ENCODE peak calls at places on chromosomes 13 and 19, in five cellular contexts. One of them, this sample, is unnamed. For H3K4me1 and H3K9me3, the result is how much of the 10 kb centered on the place peaks cover.

GRCh38 chr13:28505543-28506135 is 10.7 kb upstream of the FLT1 start:
- DNase-seq in suprapubic skin: no peak
- DNase-seq in tibial artery: no peak
- DNase-seq in transverse colon: no peak
- DNase-seq in ascending aorta: no peak
- DNase-seq in this sample: no peak

GRCh38 chr19:46176116-46176860 is 28.2 kb downstream of the IGFL2 start:
- DNase-seq in suprapubic skin: no peak
- DNase-seq in tibial artery: no peak
- DNase-seq in transverse colon: no peak
- DNase-seq in ascending aorta: no peak
- DNase-seq in this sample: no peak

GRCh38 chr19:12841094-12841493 is 2.8 kb downstream of the MAST1 start:
- DNase-seq in suprapubic skin: no peak
- DNase-seq in tibial artery: no peak
- DNase-seq in transverse colon: no peak
- DNase-seq in ascending aorta: no peak
- DNase-seq in this sample: peak

GRCh38 chr19:52343548-52343947 is 7.5 kb downstream of the ZNF610 start:
- DNase-seq in suprapubic skin: no peak
- DNase-seq in tibial artery: peak
- DNase-seq in transverse colon: peak
- DNase-seq in ascending aorta: no peak
- DNase-seq in this sample: no peak

GRCh38 chr19:12126707-12127106 is 13.4 kb downstream of the ZNF20 start:
- DNase-seq in suprapubic skin: no peak
- DNase-seq in tibial artery: no peak
- DNase-seq in transverse colon: no peak
- DNase-seq in ascending aorta: no peak
- DNase-seq in this sample: peak

GRCh38 chr19:35977446-35978222 is 17.4 kb upstream of the SDHAF1 start:
- DNase-seq in suprapubic skin: no peak
- DNase-seq in tibial artery: no peak
- DNase-seq in transverse colon: no peak
- DNase-seq in ascending aorta: no peak
- DNase-seq in this sample: no peak

GRCh38 chr19:14432817-14433453 is at the start of gene PKN1:
- DNase-seq in suprapubic skin: no peak
- DNase-seq in tibial artery: no peak
- DNase-seq in transverse colon: peak
- DNase-seq in ascending aorta: no peak
- DNase-seq in this sample: peak

GRCh38 chr19:3396881-3397265 is 30.5 kb downstream of the NFIC start:
- DNase-seq in suprapubic skin: no peak
- DNase-seq in tibial artery: no peak
- DNase-seq in transverse colon: no peak
- DNase-seq in ascending aorta: no peak
- DNase-seq in this sample: no peak

GRCh38 chr19:11205939-11206570 is 8.7 kb upstream of the KANK2 start:
- DNase-seq in suprapubic skin: no peak
- DNase-seq in tibial artery: no peak
- DNase-seq in transverse colon: no peak
- DNase-seq in ascending aorta: no peak
- DNase-seq in this sample: no peak

GRCh38 chr13:110304256-110304655 is 2.7 kb downstream of the COL4A1 start:
- DNase-seq in suprapubic skin: peak
- DNase-seq in tibial artery: no peak
- DNase-seq in transverse colon: no peak
- DNase-seq in ascending aorta: no peak
- DNase-seq in this sample: no peak

GRCh38 chr13:47000166-47000565 is 103.3 kb upstream of the HTR2A start:
- DNase-seq in suprapubic skin: no peak
- DNase-seq in tibial artery: no peak
- DNase-seq in transverse colon: no peak
- DNase-seq in ascending aorta: no peak
- DNase-seq in this sample: no peak

GRCh38 chr19:48239582-48240141 is 16.1 kb downstream of the CARD8 start:
- DNase-seq in suprapubic skin: no peak
- DNase-seq in tibial artery: no peak
- DNase-seq in transverse colon: no peak
- DNase-seq in ascending aorta: no peak
- DNase-seq in this sample: no peak

GRCh38 chr13:33730147-33730546 is 87.8 kb upstream of the RFC3 start:
- DNase-seq in suprapubic skin: no peak
- DNase-seq in tibial artery: peak
- DNase-seq in transverse colon: no peak
- DNase-seq in ascending aorta: no peak
- DNase-seq in this sample: no peak

GRCh38 chr19:35013820-35014754 is 14.0 kb downstream of the GRAMD1A start:
- DNase-seq in suprapubic skin: no peak
- DNase-seq in tibial artery: no peak
- DNase-seq in transverse colon: peak
- DNase-seq in ascending aorta: no peak
- DNase-seq in this sample: no peak

GRCh38 chr13:98792321-98792720 is 39.8 kb upstream of the SLC15A1 start:
- DNase-seq in suprapubic skin: no peak
- DNase-seq in tibial artery: no peak
- DNase-seq in transverse colon: peak
- DNase-seq in ascending aorta: no peak
- DNase-seq in this sample: no peak

DNA sequence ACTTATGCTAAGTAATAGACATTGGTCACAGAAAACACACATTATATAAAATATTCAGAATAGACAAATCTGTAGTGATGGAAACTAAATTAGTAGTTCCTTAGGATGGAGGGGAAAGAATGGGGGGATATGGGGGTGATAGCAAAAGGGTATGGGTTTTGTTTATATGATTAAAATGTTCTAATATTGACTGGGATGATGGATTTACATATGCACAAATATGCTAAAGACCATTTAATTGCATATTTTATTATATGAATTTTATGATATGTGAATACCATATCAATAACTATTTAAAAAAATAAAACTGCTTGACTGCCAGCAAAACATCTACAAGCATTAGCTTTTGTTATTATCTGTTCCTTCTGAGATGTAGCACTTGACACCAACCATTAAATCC is 2584.0 kb upstream of the PCDH20 start:
- DNase-seq in suprapubic skin: no peak
- DNase-seq in tibial artery: no peak
- DNase-seq in transverse colon: no peak
- DNase-seq in ascending aorta: no peak
- DNase-seq in this sample: no peak
- H3K4me1 ChIP-seq in suprapubic skin: under half
- H3K4me1 ChIP-seq in tibial artery: under half
- H3K4me1 ChIP-seq in transverse colon: under half
- H3K4me1 ChIP-seq in ascending aorta: under half
- H3K4me1 ChIP-seq in this sample: under half

DNA sequence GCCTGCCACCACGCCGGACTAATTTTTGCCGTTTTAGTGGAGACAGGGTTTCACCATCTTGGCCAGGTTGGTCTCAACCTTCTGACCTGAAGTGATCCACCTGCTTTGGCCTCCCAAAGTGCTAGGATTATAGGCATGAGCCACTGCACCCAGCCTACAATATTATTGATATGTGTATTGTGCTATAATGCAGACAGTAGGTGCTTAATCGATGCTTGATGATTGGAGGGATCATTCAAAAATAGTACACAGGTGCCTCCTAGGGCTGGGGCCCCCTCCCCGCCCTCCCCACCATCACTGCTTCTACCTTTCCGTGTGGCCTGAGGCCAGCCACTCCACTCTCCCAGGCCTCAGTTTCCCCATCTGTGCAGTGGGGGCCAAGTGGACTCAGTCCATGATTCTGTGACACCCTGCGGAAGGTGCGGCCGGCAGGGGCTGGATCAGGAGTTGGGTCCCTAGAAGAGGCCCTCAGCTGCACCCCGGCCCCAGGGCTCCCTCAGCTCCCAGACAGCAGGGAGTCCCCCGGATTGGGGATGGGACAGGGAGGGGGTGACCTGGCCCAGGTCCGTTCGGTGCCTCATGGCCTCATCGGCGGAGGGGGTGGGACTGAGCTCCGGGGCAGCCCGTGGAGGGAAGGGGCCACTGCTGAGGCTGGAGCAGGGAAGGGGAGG is 1.4 kb downstream of the ADAMTSL5 start:
- DNase-seq in suprapubic skin: no peak
- DNase-seq in tibial artery: no peak
- DNase-seq in transverse colon: no peak
- DNase-seq in ascending aorta: no peak
- DNase-seq in this sample: no peak
- H3K4me3 ChIP-seq in suprapubic skin: peak
- H3K4me3 ChIP-seq in tibial artery: no peak
- H3K4me3 ChIP-seq in transverse colon: no peak
- H3K4me3 ChIP-seq in ascending aorta: peak
- H3K4me3 ChIP-seq in this sample: no peak

DNA sequence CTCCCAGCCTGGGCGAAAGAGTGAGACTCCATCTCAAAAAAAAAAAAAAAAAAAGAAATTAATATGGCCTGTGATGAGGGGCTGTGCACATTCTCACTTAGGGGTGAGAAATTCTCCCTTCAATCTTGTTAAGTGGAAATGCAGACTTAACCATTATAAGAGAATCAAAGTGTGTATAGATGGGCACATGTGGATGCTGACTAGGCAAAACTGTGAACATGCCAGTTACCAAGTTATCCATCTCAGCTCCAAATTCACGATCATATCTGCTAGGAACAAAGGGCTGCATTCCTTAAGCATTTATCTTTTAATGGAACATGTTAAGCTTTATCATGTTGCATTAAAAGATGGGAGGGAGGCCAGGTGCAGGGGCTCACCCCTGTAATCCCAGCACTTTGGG is 4.3 kb downstream of the ZNF560 start:
- DNase-seq in suprapubic skin: no peak
- DNase-seq in tibial artery: no peak
- DNase-seq in transverse colon: no peak
- DNase-seq in ascending aorta: no peak
- DNase-seq in this sample: no peak
- H3K9me3 ChIP-seq in suprapubic skin: under half
- H3K9me3 ChIP-seq in tibial artery: under half
- H3K9me3 ChIP-seq in transverse colon: under half
- H3K9me3 ChIP-seq in ascending aorta: under half
- H3K9me3 ChIP-seq in this sample: half or more

GRCh38 chr19:30297969-30298368 is 74.2 kb upstream of the ZNF536 start:
- DNase-seq in suprapubic skin: no peak
- DNase-seq in tibial artery: no peak
- DNase-seq in transverse colon: no peak
- DNase-seq in ascending aorta: no peak
- DNase-seq in this sample: no peak
- H3K4me1 ChIP-seq in suprapubic skin: under half
- H3K4me1 ChIP-seq in tibial artery: under half
- H3K4me1 ChIP-seq in transverse colon: under half
- H3K4me1 ChIP-seq in ascending aorta: under half
- H3K4me1 ChIP-seq in this sample: under half

DNA sequence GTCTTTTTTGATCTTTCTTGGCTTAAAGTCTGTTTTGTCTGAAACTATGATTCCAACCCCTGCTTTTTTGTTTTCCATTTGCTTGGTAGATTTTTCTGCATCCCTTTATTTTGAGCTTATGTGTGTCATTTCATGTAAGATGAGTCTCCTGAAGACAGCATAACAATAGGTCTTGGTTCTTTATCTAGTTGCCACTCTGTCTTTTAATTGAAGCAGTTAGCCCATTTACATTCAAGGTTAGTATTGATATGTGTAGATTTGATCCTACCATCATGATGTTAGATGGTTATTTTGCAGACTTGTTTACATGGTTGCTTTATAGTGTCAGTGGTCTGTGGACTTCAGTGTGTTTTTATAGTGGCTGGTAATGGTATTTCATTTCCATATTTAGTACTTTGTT is 1678.9 kb downstream of the PCDH9 start:
- DNase-seq in suprapubic skin: no peak
- DNase-seq in tibial artery: no peak
- DNase-seq in transverse colon: no peak
- DNase-seq in ascending aorta: no peak
- DNase-seq in this sample: no peak
- H3K4me3 ChIP-seq in suprapubic skin: no peak
- H3K4me3 ChIP-seq in tibial artery: no peak
- H3K4me3 ChIP-seq in transverse colon: no peak
- H3K4me3 ChIP-seq in ascending aorta: no peak
- H3K4me3 ChIP-seq in this sample: no peak